ENCODE peak calls at places on chromosomes 5 and 9, in four cellular contexts. E, S, W and J are unnamed samples.

GRCh38 chr5:56329652-56330051 is 96.5 kb upstream of the ANKRD55 start:
- DNase-seq in W (no peak), S (no peak), E (no peak), J (no peak)

GRCh38 chr5:77846422-77847128 is 70.4 kb upstream of the TBCA start:
- DNase-seq in S (no peak), W (no peak), E (no peak), J (no peak)

GRCh38 chr5:135993894-135994514 is 34.8 kb upstream of the TGFBI start:
- DNase-seq in S (no peak), W (no peak), E (peak), J (no peak)

GRCh38 chr5:140223567-140223966 is 48.6 kb downstream of the CYSTM1 start:
- DNase-seq in E (peak), W (no peak), S (no peak), J (no peak)

GRCh38 chr9:127087411-127087810 is 35.0 kb downstream of the ANGPTL2 start:
- DNase-seq in W (no peak), S (no peak), E (no peak), J (no peak)

GRCh38 chr5:150112211-150113046 is 26.1 kb upstream of the CSF1R start:
- DNase-seq in S (no peak), W (peak), E (peak), J (no peak)

GRCh38 chr9:105148328-105149006 is 96.0 kb upstream of the SLC44A1 start:
- DNase-seq in S (no peak), W (no peak), E (peak), J (no peak)

GRCh38 chr5:130692766-130693165 is 472.3 kb downstream of the HINT1 start:
- DNase-seq in E (peak), W (no peak), S (no peak), J (no peak)

GRCh38 chr9:35661756-35662350 is 3.1 kb downstream of the ARHGEF39 start:
- DNase-seq in W (no peak), S (no peak), E (no peak), J (no peak)

GRCh38 chr5:3428355-3428754 is 167.3 kb upstream of the IRX1 start:
- DNase-seq in S (no peak), E (no peak), W (no peak), J (no peak)

GRCh38 chr5:122999947-123000563 is 36.5 kb downstream of the PPIC start:
- DNase-seq in S (no peak), W (peak), E (peak), J (peak)

GRCh38 chr5:3249401-3249800 is 346.2 kb upstream of the IRX1 start:
- DNase-seq in S (no peak), W (no peak), E (no peak), J (no peak)

GRCh38 chr5:8550921-8551320 is 682.0 kb downstream of the MTRR start:
- DNase-seq in W (no peak), E (no peak), S (no peak), J (no peak)

GRCh38 chr5:146283344-146283761 is 55.3 kb upstream of the POU4F3 start:
- DNase-seq in S (no peak), E (peak), W (no peak), J (no peak)

GRCh38 chr5:125198270-125198974 is 452.0 kb upstream of the ZNF608 start:
- DNase-seq in E (peak), W (peak), S (no peak), J (peak)

GRCh38 chr5:1910081-1910760 is 27.5 kb upstream of the IRX4 start:
- DNase-seq in W (no peak), S (no peak), E (no peak), J (no peak)

GRCh38 chr5:181260720-181261319 is at the start of gene TRIM52:
- DNase-seq in E (peak), S (peak), W (peak), J (peak)

GRCh38 chr9:68500457-68501158 is 40.1 kb downstream of the TMEM252 start:
- DNase-seq in W (no peak), E (peak), S (no peak), J (no peak)

GRCh38 chr5:151822141-151822540 is 50.4 kb downstream of the G3BP1 start:
- DNase-seq in S (no peak), W (no peak), E (no peak), J (no peak)

GRCh38 chr9:2271426-2271825 is 256.3 kb downstream of the SMARCA2 start:
- DNase-seq in E (no peak), S (no peak), W (no peak), J (peak)

GRCh38 chr5:172833691-172834569 is at the start of gene ERGIC1:
- DNase-seq in W (peak), E (peak), S (peak), J (peak)

GRCh38 chr5:1931590-1932138 is 48.9 kb upstream of the IRX4 start:
- DNase-seq in E (peak), S (no peak), W (peak), J (peak)

GRCh38 chr9:107760469-107761242 is 271.1 kb upstream of the KLF4 start:
- DNase-seq in S (no peak), W (no peak), E (no peak), J (no peak)

GRCh38 chr9:130892503-130893249 is 3.9 kb downstream of the QRFP start:
- DNase-seq in W (no peak), E (no peak), S (no peak), J (no peak)

GRCh38 chr5:116531635-116532034 is 43.0 kb downstream of the SEMA6A start:
- DNase-seq in E (no peak), W (no peak), S (no peak), J (no peak)

GRCh38 chr5:135015942-135016341 is 18.1 kb downstream of the PITX1 start:
- DNase-seq in S (no peak), W (no peak), E (no peak), J (no peak)

GRCh38 chr9:135079018-135079417 is 8.4 kb upstream of the OLFM1 start:
- DNase-seq in S (no peak), W (peak), E (no peak), J (no peak)

GRCh38 chr9:101791938-101792337 is 53.5 kb upstream of the GRIN3A start:
- DNase-seq in S (no peak), W (no peak), E (no peak), J (peak)

GRCh38 chr9:98231770-98232478 is 23.5 kb downstream of the TBC1D2 start:
- DNase-seq in S (no peak), W (no peak), E (peak), J (no peak)

GRCh38 chr9:3330792-3331420 is 194.9 kb downstream of the RFX3 start:
- DNase-seq in E (peak), W (no peak), S (no peak), J (no peak)

GRCh38 chr9:84140535-84141101 is 160.0 kb downstream of the RMI1 start:
- DNase-seq in E (peak), S (no peak), W (peak), J (peak)

GRCh38 chr5:148826082-148826971 is at the start of gene ADRB2:
- DNase-seq in S (peak), W (peak), E (peak), J (peak)

GRCh38 chr9:94705162-94705712 is 21.3 kb upstream of the AOPEP start:
- DNase-seq in W (no peak), E (no peak), S (no peak), J (no peak)

GRCh38 chr5:57696005-57696755 is 213.6 kb upstream of the ACTBL2 start:
- DNase-seq in W (no peak), E (no peak), S (no peak), J (no peak)

GRCh38 chr5:127615916-127616315 is 33.0 kb upstream of the CTXN3 start:
- DNase-seq in S (no peak), W (no peak), E (peak), J (no peak)

GRCh38 chr5:1333986-1334385 is 10.9 kb downstream of the CLPTM1L start:
- DNase-seq in E (no peak), W (no peak), S (no peak), J (no peak)

GRCh38 chr9:92970467-92970923 is 23.2 kb downstream of the FGD3 start:
- DNase-seq in S (no peak), E (no peak), W (peak), J (no peak)

GRCh38 chr5:66164044-66164790 is 20.1 kb downstream of the SREK1 start:
- DNase-seq in W (no peak), S (no peak), E (peak), J (no peak)

GRCh38 chr5:142748568-142749249 is 21.5 kb upstream of the ARHGAP26 start:
- DNase-seq in S (peak), E (no peak), W (peak), J (peak)

GRCh38 chr9:5442400-5443011 is 4.8 kb upstream of the PLGRKT start:
- DNase-seq in S (no peak), W (peak), E (peak), J (peak)